ENCODE peak calls at places on chromosomes 16 and 17, in six cellular contexts. J, U, T, Q, G and P are unnamed samples. For H3K9me3, the result is how much of the 10 kb centered on the place peaks cover.

GRCh38 chr17:55005520-55005919 is 37.0 kb downstream of the STXBP4 start:
- DNase-seq in U (no peak), J (peak), Q (no peak), G (peak), T (no peak), P (no peak)

GRCh38 chr16:49604602-49605001 is 231.0 kb downstream of the C16orf78 start:
- DNase-seq in Q (no peak), U (peak), J (no peak), T (no peak), G (no peak), P (no peak)

GRCh38 chr16:9039208-9039607 is 52.2 kb upstream of the HAPSTR1 start:
- DNase-seq in G (peak), J (peak), T (no peak), U (no peak), Q (no peak), P (no peak)

GRCh38 chr16:86988920-86989715 is 328.1 kb downstream of the C16orf95 start:
- DNase-seq in G (no peak), Q (peak), J (no peak), U (no peak), T (no peak), P (no peak)

GRCh38 chr17:9538626-9539025 is 37.0 kb downstream of the STX8 start:
- DNase-seq in U (no peak), T (no peak), J (no peak), G (no peak), Q (no peak), P (no peak)

GRCh38 chr17:63699638-63700527 is at the start of gene LIMD2:
- DNase-seq in J (no peak), Q (peak), U (peak), T (peak), G (peak), P (no peak)

GRCh38 chr16:85963746-85964370 is 64.9 kb downstream of the IRF8 start:
- DNase-seq in G (no peak), Q (peak), J (no peak), T (peak), U (no peak), P (peak)

GRCh38 chr16:88855736-88856121 is 1.0 kb downstream of the GALNS start:
- DNase-seq in J (no peak), T (peak), Q (no peak), G (no peak), U (no peak), P (no peak)

GRCh38 chr17:10127819-10128375 is 70.5 kb downstream of the GAS7 start:
- DNase-seq in J (peak), T (peak), U (no peak), Q (peak), G (no peak), P (peak)

GRCh38 chr16:85142129-85142513 is 29.8 kb upstream of the CIBAR2 start:
- DNase-seq in T (no peak), U (no peak), G (no peak), Q (no peak), J (no peak), P (no peak)

GRCh38 chr17:48037924-48038323 is 327 bp upstream of the COPZ2 start:
- DNase-seq in T (no peak), J (no peak), G (no peak), Q (no peak), U (no peak), P (no peak)

GRCh38 chr16:79501446-79501845 is 99.1 kb downstream of the MAF start:
- DNase-seq in J (no peak), G (no peak), Q (no peak), T (no peak), U (no peak), P (no peak)

GRCh38 chr16:1734123-1734522 is 28.1 kb downstream of the MAPK8IP3 start:
- DNase-seq in T (no peak), G (no peak), J (no peak), Q (no peak), U (no peak), P (no peak)
- H3K9me3 ChIP-seq in T (under half), G (under half), J (under half), Q (under half), U (under half), P (under half)

GRCh38 chr17:51441431-51441830 is 181.1 kb downstream of the UTP18 start:
- DNase-seq in J (no peak), G (no peak), T (no peak), Q (no peak), U (no peak), P (no peak)
- H3K4me3 ChIP-seq in J (no peak), G (no peak), T (no peak), Q (no peak), U (no peak), P (no peak)

DNA sequence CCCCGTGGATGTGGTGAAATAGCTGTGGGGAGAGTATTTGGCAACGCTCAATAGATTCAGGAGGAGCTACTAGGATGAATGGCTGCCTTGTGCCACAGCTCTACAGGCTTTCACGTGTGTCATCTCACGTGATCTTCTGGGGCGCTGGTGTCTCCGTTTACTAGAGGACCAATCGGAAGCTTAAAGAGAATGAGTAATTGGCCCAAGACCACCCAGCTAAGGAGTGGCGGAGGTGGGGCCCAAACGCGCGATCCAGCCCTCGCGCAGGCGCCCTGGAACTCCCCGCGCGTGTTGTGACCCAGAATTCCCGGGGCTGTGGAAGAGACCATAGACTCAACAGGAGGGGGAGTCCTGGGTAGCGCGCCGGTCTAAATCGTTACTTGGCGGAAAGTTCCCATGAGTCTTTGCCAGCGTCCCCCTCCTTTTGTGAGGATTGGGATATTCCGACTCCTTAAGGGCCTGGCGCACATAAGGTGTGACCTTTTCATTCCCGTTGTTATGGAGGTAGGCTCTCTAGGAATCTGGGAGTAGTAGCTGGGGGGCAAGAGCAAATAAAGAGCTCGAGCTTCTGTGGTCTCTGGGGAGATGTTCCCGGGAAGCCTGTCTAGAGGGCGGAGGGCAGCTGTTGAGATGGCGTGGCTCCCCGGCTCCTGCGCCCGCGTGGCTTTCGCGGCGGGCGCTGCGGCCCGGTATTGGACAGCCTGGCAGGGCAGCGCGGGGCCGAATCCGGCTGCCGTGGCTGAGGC is 23.4 kb downstream of the TRPV2 start:
- DNase-seq in Q (peak), G (peak), U (peak), J (peak), T (peak), P (peak)
- TF ChIP-seq POLR2A in Q (peak), G (peak), U (peak), J (peak), T (peak), P (peak)

GRCh38 chr16:60731329-60731728 is 1304.9 kb downstream of the CDH8 start:
- DNase-seq in T (no peak), Q (no peak), G (no peak), J (no peak), U (no peak), P (no peak)
- H3K9me3 ChIP-seq in T (under half), Q (under half), G (under half), J (under half), U (under half), P (under half)

GRCh38 chr16:56618138-56618537 is 7.4 kb upstream of the MT1E start:
- DNase-seq in J (no peak), T (no peak), U (no peak), Q (no peak), G (no peak), P (no peak)
- H3K4me3 ChIP-seq in J (no peak), T (no peak), U (peak), Q (no peak), G (no peak), P (no peak)

DNA sequence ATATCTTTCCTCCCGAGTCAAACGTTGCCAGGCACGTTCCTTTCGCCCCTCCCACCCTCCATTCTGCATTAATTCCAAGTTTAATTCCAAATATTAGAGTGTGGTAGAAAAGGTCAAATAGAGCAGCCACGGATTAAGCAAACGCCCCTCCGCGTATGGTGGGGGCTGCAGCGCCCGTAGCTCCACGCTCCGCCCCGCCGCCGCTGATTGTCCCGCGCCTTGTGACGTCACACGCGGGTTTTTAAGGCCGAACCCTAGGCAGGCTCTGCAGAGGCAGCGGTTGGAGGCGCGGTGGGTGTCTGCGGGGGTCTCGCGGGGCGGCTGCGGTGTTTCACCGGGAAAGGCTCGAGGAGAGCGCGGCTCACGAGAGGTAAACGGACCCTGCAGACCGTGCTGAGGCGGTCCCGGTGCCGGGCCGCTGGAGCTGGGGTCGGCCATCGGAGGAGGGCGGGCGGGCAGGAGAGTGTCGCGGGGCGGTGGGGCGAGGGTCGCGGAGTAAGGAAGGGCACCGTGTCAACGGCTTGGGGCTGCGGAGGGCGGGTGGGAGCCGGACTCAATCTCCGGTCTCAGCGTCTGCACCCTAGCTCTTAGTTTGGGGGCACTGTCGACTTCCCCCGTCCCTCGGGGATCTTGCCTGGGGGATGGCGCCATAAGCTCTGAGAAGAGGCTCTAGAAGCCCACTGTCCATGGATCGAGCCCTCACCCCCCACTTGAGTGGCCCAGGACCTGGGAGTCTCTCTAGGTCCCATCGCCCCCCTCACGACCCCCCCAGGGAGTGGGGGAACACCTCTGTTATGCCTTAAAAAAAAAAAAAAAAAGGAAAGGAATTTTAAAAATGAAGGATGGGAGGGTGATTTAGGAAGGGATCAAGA is at the start of gene ARL4D:
- DNase-seq in Q (peak), G (peak), U (peak), T (peak), J (peak), P (peak)
- TF ChIP-seq POLR2A in Q (peak), G (peak), U (peak), T (peak), J (peak), P (peak)

GRCh38 chr16:35733278-35733965 is 2274.0 kb downstream of the TP53TG3F start:
- DNase-seq in G (no peak), J (no peak), Q (no peak), U (no peak), T (no peak), P (no peak)

GRCh38 chr16:35737076-35737475 is 2277.7 kb downstream of the TP53TG3F start:
- DNase-seq in G (no peak), J (no peak), Q (no peak), T (no peak), U (no peak), P (no peak)

GRCh38 chr16:35734728-35735402 is 2275.5 kb downstream of the TP53TG3F start:
- DNase-seq in T (no peak), U (no peak), J (no peak), Q (no peak), G (no peak), P (no peak)

GRCh38 chr16:35733971-35734702 is 2274.7 kb downstream of the TP53TG3F start:
- DNase-seq in U (no peak), J (no peak), Q (no peak), T (no peak), G (no peak), P (no peak)

DNA sequence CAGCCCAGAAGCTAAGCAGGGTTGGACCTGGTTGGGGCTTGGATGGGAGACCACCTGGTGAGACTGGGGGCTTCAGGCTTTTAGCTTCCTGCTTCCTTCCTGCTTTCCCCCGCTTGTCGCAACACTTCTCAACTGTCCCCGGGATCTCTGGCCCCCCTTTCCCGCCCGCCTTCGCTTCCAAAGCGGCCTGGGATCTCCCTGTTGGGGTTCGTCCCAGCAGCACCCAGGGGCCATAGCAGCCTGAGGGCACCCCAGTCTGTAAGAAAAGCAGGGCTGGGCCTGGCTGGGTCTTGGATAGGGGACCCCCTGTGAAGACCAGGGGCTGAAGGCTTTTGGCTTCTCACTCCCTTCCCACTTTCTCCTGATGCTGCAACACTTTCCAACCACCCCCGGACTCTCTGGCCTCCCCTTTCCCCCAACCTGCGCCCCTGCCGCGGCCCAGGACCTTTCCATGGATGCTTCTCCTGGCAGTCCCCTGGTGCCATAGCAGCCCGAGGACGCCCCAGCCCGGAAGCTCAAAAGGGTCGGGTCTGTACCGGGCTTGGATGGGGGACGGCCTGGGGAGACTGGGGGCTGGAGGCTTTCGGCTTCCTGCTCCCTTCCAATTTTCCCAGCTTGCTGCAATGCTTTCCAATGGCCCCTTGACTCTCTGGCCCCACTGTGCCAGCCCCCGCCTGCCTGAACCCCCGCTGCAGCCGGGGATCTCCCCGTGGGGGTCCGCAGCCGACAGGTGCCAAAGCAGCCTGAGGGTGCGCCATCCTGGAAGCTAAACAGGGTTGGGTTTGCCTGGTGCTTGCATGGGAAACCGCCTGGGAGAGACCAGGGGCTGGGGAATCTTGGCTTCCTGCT is 2276.2 kb downstream of the TP53TG3F start:
- DNase-seq in G (no peak), T (no peak), Q (no peak), J (no peak), U (no peak), P (no peak)
- H3K9me3 ChIP-seq in G (under half), T (under half), Q (under half), J (under half), U (under half), P (under half)

GRCh38 chr17:6853764-6854442 is 22.4 kb upstream of the TEKT1 start:
- DNase-seq in Q (no peak), G (peak), J (no peak), T (no peak), U (peak), P (no peak)
- H3K4me3 ChIP-seq in Q (no peak), G (peak), J (no peak), T (no peak), U (peak), P (no peak)

DNA sequence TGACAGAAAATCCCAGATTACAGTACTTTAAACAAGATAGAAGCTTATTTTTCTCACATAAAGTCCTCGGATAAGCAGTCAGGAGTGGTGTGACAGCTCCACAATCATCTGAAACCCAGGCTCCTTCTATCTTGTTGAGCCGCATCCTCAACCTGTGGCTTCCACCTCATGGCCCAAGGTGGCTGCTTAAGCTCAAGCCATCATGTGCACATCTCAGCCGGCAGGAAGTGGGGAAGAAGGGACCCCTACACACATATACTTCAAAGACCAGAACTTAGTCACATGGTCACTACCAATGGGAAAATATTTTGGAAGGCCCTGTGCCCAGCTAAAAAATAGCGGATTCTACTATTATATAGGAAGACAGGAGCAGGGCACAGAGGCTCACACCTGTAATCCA is 11.0 kb upstream of the FBXO47 start:
- DNase-seq in U (no peak), Q (no peak), G (no peak), T (no peak), J (no peak), P (no peak)
- TF ChIP-seq POLR2A in U (no peak), Q (no peak), G (no peak), T (no peak), J (no peak), P (no peak)

GRCh38 chr17:8185580-8186445 is 4.2 kb downstream of the BORCS6 start:
- DNase-seq in Q (peak), U (peak), T (peak), G (peak), J (peak), P (peak)
- H3K9me3 ChIP-seq in Q (under half), U (under half), T (under half), G (under half), J (under half), P (under half)